ENCODE peak calls at places on chromosomes 5 and 9, in five cellular contexts. P is GM23338, O is fibroblast of lung, A is mesendoderm, C is H1. S is an unnamed sample.

GRCh38 chr5:132064738-132065331 is 4.4 kb downstream of the IL3 start:
- DNase-seq in P (peak), O (peak), A (peak), C (peak), S (peak)

GRCh38 chr5:139426222-139426885 is 13.0 kb downstream of the DNAJC18 start:
- DNase-seq in P (no peak), O (peak), A (no peak), C (no peak), S (no peak)

GRCh38 chr9:135479469-135480052 is at the start of gene PPP1R26:
- DNase-seq in P (peak), O (no peak), A (no peak), C (no peak), S (peak)

GRCh38 chr9:121201045-121201737 is 478 bp downstream of the RAB14 start:
- DNase-seq in P (peak), O (peak), A (peak), C (peak), S (peak)

GRCh38 chr9:20494035-20494434 is 128.3 kb downstream of the MLLT3 start:
- DNase-seq in P (no peak), O (no peak), A (peak), C (no peak), S (no peak)

GRCh38 chr9:108113579-108113978 is 624.0 kb upstream of the KLF4 start:
- DNase-seq in P (no peak), O (peak), A (no peak), C (no peak), S (no peak)

GRCh38 chr5:17235736-17236330 is 18.4 kb downstream of the BASP1 start:
- DNase-seq in P (no peak), O (peak), A (no peak), C (no peak), S (no peak)

GRCh38 chr9:89956331-89956730 is 351.5 kb downstream of the GADD45G start:
- DNase-seq in P (no peak), O (no peak), A (no peak), C (no peak), S (no peak)

GRCh38 chr9:2620876-2621677 is 510 bp upstream of the VLDLR start:
- DNase-seq in P (peak), O (peak), A (peak), C (peak), S (peak)

GRCh38 chr9:36903541-36904435 is 130.3 kb downstream of the PAX5 start:
- DNase-seq in P (no peak), O (peak), A (no peak), C (no peak), S (peak)

GRCh38 chr5:93151896-93152295 is 429.1 kb downstream of the NR2F1-AS1 start:
- DNase-seq in P (no peak), O (no peak), A (no peak), C (no peak), S (no peak)

GRCh38 chr9:14806941-14807340 is 84.4 kb upstream of the CER1 start:
- DNase-seq in P (no peak), O (peak), A (no peak), C (no peak), S (no peak)

GRCh38 chr5:61599370-61600140 is 267.5 kb downstream of the ZSWIM6 start:
- DNase-seq in P (no peak), O (peak), A (no peak), C (no peak), S (peak)

GRCh38 chr5:125294844-125295243 is 548.4 kb upstream of the ZNF608 start:
- DNase-seq in P (no peak), O (no peak), A (peak), C (no peak), S (no peak)

GRCh38 chr5:59745422-59745863 is 148.1 kb downstream of the PDE4D start:
- DNase-seq in P (no peak), O (peak), A (no peak), C (no peak), S (peak)

GRCh38 chr5:72433520-72433919 is 73.7 kb downstream of the ZNF366 start:
- DNase-seq in P (no peak), O (peak), A (no peak), C (no peak), S (no peak)

GRCh38 chr5:177980776-177981175 is 15.3 kb downstream of the PROP1 start:
- DNase-seq in P (no peak), O (peak), A (peak), C (no peak), S (no peak)

GRCh38 chr5:67591491-67591890 is 394.9 kb upstream of the CD180 start:
- DNase-seq in P (no peak), O (no peak), A (no peak), C (no peak), S (no peak)

GRCh38 chr5:167128581-167128980 is 1162.9 kb upstream of the WWC1 start:
- DNase-seq in P (no peak), O (no peak), A (no peak), C (no peak), S (no peak)

GRCh38 chr5:78004559-78004958 is 228.4 kb upstream of the TBCA start:
- DNase-seq in P (no peak), O (peak), A (no peak), C (no peak), S (no peak)

GRCh38 chr5:150851039-150851438 is 4.7 kb downstream of the IRGM start:
- DNase-seq in P (no peak), O (no peak), A (no peak), C (no peak), S (no peak)

GRCh38 chr5:478982-479535 is 36.1 kb downstream of the EXOC3 start:
- DNase-seq in P (no peak), O (no peak), A (no peak), C (no peak), S (no peak)

GRCh38 chr9:73525350-73525749 is 373.7 kb downstream of the ANXA1 start:
- DNase-seq in P (no peak), O (no peak), A (no peak), C (no peak), S (no peak)
- H3K4me2 ChIP-seq in P (no peak), O (no peak), A (no peak), C (no peak), S (no peak)

DNA sequence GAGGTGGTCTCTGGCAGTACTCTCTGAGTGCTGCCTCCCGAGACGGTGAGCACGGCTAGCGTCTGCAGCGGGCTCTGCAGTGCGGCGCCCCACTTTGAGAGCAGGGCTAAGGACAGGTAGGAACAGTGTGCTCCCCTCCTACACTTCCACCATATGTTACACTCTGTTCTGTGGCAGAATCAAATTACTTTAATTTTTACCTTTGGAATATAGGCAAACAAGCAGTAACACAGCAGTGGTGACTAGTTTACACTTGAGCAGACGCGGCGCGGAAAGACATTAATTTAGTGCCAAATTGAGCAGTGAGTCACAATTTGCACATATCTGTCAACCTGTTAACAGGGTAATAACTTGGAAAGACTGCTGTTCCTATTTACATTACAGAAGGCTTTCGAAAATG is 136.3 kb downstream of the MED27 start:
- DNase-seq in P (peak), O (peak), A (no peak), C (no peak), S (no peak)
- H3K4me2 ChIP-seq in P (peak), O (no peak), A (no peak), C (peak), S (no peak)

DNA sequence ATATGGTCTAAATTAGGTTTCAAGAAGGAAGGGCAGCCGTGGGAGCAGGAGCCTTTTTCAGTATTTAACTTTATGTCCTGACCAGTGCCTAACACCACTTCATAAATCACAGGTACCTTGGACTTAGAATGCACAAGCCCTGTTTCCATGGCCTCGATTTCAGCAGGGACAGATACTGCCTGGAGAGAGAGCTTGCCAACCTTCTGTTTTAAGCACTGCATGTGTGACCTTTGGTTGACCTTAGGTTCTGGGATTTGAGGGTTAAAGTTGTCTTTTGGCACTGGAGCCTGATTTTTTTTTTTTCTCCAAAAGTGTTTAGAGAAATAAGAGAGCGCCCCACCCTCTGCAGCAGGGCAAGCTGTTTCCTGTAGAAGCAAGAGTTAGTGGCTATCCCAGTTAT is 199.6 kb upstream of the MAP3K1 start:
- DNase-seq in P (no peak), O (no peak), A (no peak), C (no peak), S (no peak)
- H3K4me2 ChIP-seq in P (peak), O (no peak), A (no peak), C (no peak), S (no peak)

DNA sequence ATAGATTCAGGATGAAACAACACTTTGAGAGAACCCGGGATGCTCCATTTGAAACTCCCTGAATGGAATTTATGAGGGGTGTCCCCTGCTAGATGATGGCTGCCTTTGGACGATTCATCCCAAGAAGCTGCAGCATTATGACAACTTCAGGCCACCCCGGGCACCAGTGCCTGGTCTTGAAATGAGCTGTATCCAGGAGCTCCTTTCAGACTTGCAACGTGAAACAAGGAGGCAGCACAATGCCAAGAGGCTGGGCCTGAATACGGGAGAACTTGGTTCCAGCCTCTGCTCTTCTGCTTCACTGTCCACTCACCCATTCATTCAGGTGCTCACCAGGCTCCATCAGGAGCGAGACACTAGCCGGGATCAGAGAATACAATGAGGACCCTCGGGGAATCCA is 78.3 kb downstream of the STK10 start:
- DNase-seq in P (no peak), O (no peak), A (no peak), C (no peak), S (no peak)
- H3K4me2 ChIP-seq in P (no peak), O (no peak), A (no peak), C (no peak), S (no peak)

DNA sequence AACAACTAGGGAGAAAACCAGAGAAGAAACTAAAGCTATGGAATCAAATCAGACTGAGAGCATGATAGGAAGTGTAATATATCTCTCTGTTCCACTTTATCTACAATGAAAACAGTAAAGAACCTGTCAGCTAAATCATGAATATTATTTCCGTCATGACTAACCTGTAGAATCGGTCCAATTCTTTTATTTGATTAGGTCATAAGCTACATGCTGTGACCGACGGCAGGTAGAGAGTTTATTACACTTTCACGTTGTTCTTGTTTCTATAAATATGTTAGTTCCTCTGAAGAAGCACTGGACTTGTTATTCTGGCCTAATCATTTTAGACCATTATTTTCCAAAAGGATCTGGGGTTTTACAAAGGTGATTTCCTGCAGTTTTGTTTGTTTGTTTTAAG is 91.1 kb downstream of the DMRTA1 start:
- DNase-seq in P (no peak), O (no peak), A (no peak), C (no peak), S (no peak)
- H3K4me2 ChIP-seq in P (no peak), O (no peak), A (no peak), C (no peak), S (no peak)

DNA sequence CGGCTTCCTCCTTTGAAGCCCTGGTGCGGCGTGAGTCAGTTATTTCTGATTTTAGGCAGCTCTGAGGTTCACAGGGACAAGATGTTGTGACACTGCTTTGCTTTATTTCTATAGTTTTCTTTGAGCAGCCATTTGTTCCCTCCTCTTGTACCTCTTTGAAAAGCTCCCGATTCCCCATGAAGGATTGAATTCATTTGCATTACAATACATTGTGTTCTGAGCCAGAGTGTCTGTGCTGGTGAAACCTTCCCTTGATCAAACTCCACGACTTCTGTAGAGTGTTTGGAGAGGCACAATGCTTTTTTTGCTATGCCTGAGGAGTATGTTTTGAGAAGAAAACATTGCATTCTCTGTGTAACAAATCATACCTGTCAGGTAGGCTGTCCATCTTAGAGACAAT is 526.3 kb upstream of the TRPC7 start:
- DNase-seq in P (peak), O (no peak), A (peak), C (no peak), S (no peak)
- H3K4me2 ChIP-seq in P (peak), O (no peak), A (no peak), C (peak), S (no peak)

GRCh38 chr5:160311491-160312138 is 749 bp downstream of the CCNJL start:
- DNase-seq in P (peak), O (peak), A (peak), C (peak), S (peak)

GRCh38 chr5:160312139-160312959 is at the start of gene CCNJL:
- DNase-seq in P (peak), O (peak), A (peak), C (peak), S (peak)

GRCh38 chr5:160310140-160310909 is 2.0 kb downstream of the CCNJL start:
- DNase-seq in P (no peak), O (no peak), A (no peak), C (no peak), S (no peak)

GRCh38 chr5:160312960-160313734 is 783 bp upstream of the CCNJL start:
- DNase-seq in P (no peak), O (no peak), A (no peak), C (no peak), S (no peak)

GRCh38 chr5:160310910-160311295 is 1.5 kb downstream of the CCNJL start:
- DNase-seq in P (peak), O (no peak), A (peak), C (no peak), S (no peak)
- H3K4me2 ChIP-seq in P (peak), O (no peak), A (no peak), C (peak), S (peak)

GRCh38 chr9:10208691-10209069 is 404.1 kb downstream of the PTPRD start:
- DNase-seq in P (no peak), O (no peak), A (no peak), C (no peak), S (no peak)
- H3K4me2 ChIP-seq in P (peak), O (peak), A (no peak), C (peak), S (no peak)